ENCODE peak calls at places on chromosomes 7 and 10, in nine cellular contexts. One of them, this sample, is unnamed.

GRCh38 chr7:105849122-105849855 is 27.1 kb downstream of the ATXN7L1 start:
- DNase-seq in fibroblast of lung: no peak
- DNase-seq in fibroblast of mammary gland: peak; percentile 15
- DNase-seq in kidney epithelial cell: peak; percentile 5
- DNase-seq in tibial artery: no peak
- DNase-seq in effector memory CD4-positive, alpha-beta T cell: peak; percentile 38
- DNase-seq in HFF-Myc: no peak
- DNase-seq in glutamatergic neuron: no peak
- DNase-seq in H54: peak; percentile 40
- DNase-seq in this sample: peak; percentile 9

GRCh38 chr10:125011926-125012705 is 70.2 kb downstream of the ZRANB1 start:
- DNase-seq in H54: no peak
- DNase-seq in effector memory CD4-positive, alpha-beta T cell: no peak
- DNase-seq in kidney epithelial cell: no peak
- DNase-seq in glutamatergic neuron: no peak
- DNase-seq in tibial artery: peak; percentile 95
- DNase-seq in fibroblast of lung: no peak
- DNase-seq in HFF-Myc: no peak
- DNase-seq in fibroblast of mammary gland: no peak
- DNase-seq in this sample: no peak

GRCh38 chr10:132064082-132064755 is 1.5 kb upstream of the JAKMIP3 start:
- DNase-seq in effector memory CD4-positive, alpha-beta T cell: no peak
- DNase-seq in HFF-Myc: no peak
- DNase-seq in H54: no peak
- DNase-seq in fibroblast of mammary gland: no peak
- DNase-seq in kidney epithelial cell: no peak
- DNase-seq in tibial artery: no peak
- DNase-seq in glutamatergic neuron: no peak
- DNase-seq in fibroblast of lung: no peak
- DNase-seq in this sample: no peak

GRCh38 chr10:121240011-121240410 is 358.2 kb downstream of the FGFR2 start:
- DNase-seq in glutamatergic neuron: no peak
- DNase-seq in tibial artery: no peak
- DNase-seq in HFF-Myc: no peak
- DNase-seq in effector memory CD4-positive, alpha-beta T cell: no peak
- DNase-seq in H54: no peak
- DNase-seq in fibroblast of mammary gland: no peak
- DNase-seq in fibroblast of lung: no peak
- DNase-seq in kidney epithelial cell: no peak
- DNase-seq in this sample: no peak

GRCh38 chr7:47610506-47611044 is 28.7 kb upstream of the TNS3 start:
- DNase-seq in fibroblast of lung: peak; percentile 64
- DNase-seq in tibial artery: no peak
- DNase-seq in HFF-Myc: no peak
- DNase-seq in effector memory CD4-positive, alpha-beta T cell: no peak
- DNase-seq in kidney epithelial cell: no peak
- DNase-seq in fibroblast of mammary gland: peak; percentile 86
- DNase-seq in H54: no peak
- DNase-seq in glutamatergic neuron: no peak
- DNase-seq in this sample: peak; percentile 71

GRCh38 chr7:3164363-3164762 is 120.7 kb upstream of the CARD11 start:
- DNase-seq in glutamatergic neuron: no peak
- DNase-seq in fibroblast of lung: peak; percentile 16
- DNase-seq in effector memory CD4-positive, alpha-beta T cell: no peak
- DNase-seq in H54: no peak
- DNase-seq in HFF-Myc: no peak
- DNase-seq in fibroblast of mammary gland: no peak
- DNase-seq in tibial artery: no peak
- DNase-seq in kidney epithelial cell: no peak
- DNase-seq in this sample: no peak

GRCh38 chr7:118288098-118288497 is 63.6 kb downstream of the ANKRD7 start:
- DNase-seq in fibroblast of lung: peak; percentile 19
- DNase-seq in tibial artery: no peak
- DNase-seq in glutamatergic neuron: no peak
- DNase-seq in kidney epithelial cell: no peak
- DNase-seq in HFF-Myc: no peak
- DNase-seq in H54: no peak
- DNase-seq in fibroblast of mammary gland: no peak
- DNase-seq in effector memory CD4-positive, alpha-beta T cell: no peak
- DNase-seq in this sample: no peak

GRCh38 chr7:19327011-19327410 is 181.8 kb upstream of the FERD3L start:
- DNase-seq in H54: no peak
- DNase-seq in kidney epithelial cell: no peak
- DNase-seq in glutamatergic neuron: no peak
- DNase-seq in effector memory CD4-positive, alpha-beta T cell: no peak
- DNase-seq in tibial artery: no peak
- DNase-seq in HFF-Myc: no peak
- DNase-seq in fibroblast of mammary gland: peak; percentile 17
- DNase-seq in fibroblast of lung: peak; percentile 50
- DNase-seq in this sample: no peak

GRCh38 chr7:94675356-94675755 is 19.4 kb upstream of the SGCE start:
- DNase-seq in H54: no peak
- DNase-seq in fibroblast of mammary gland: peak; percentile 8
- DNase-seq in fibroblast of lung: no peak
- DNase-seq in kidney epithelial cell: no peak
- DNase-seq in glutamatergic neuron: no peak
- DNase-seq in HFF-Myc: no peak
- DNase-seq in tibial artery: no peak
- DNase-seq in effector memory CD4-positive, alpha-beta T cell: no peak
- DNase-seq in this sample: no peak

GRCh38 chr7:142485617-142486226 is 227.9 kb upstream of the PRSS58 start:
- DNase-seq in HFF-Myc: no peak
- DNase-seq in glutamatergic neuron: no peak
- DNase-seq in fibroblast of lung: no peak
- DNase-seq in H54: no peak
- DNase-seq in kidney epithelial cell: no peak
- DNase-seq in tibial artery: no peak
- DNase-seq in effector memory CD4-positive, alpha-beta T cell: no peak
- DNase-seq in fibroblast of mammary gland: no peak
- DNase-seq in this sample: no peak

GRCh38 chr10:44183667-44184632 is 200.9 kb downstream of the CXCL12 start:
- DNase-seq in glutamatergic neuron: no peak
- DNase-seq in fibroblast of mammary gland: peak; percentile 77
- DNase-seq in effector memory CD4-positive, alpha-beta T cell: no peak
- DNase-seq in fibroblast of lung: peak; percentile 48
- DNase-seq in tibial artery: no peak
- DNase-seq in HFF-Myc: no peak
- DNase-seq in H54: no peak
- DNase-seq in kidney epithelial cell: no peak
- DNase-seq in this sample: peak; percentile 43

GRCh38 chr10:88689366-88689765 is 16.7 kb upstream of the LIPK start:
- DNase-seq in kidney epithelial cell: no peak
- DNase-seq in tibial artery: no peak
- DNase-seq in fibroblast of mammary gland: no peak
- DNase-seq in fibroblast of lung: no peak
- DNase-seq in H54: no peak
- DNase-seq in HFF-Myc: no peak
- DNase-seq in effector memory CD4-positive, alpha-beta T cell: no peak
- DNase-seq in glutamatergic neuron: no peak
- DNase-seq in this sample: no peak

GRCh38 chr10:108439397-108439796 is 1274.9 kb upstream of the SORCS1 start:
- DNase-seq in fibroblast of mammary gland: peak; percentile 19
- DNase-seq in fibroblast of lung: peak; percentile 5
- DNase-seq in H54: no peak
- DNase-seq in HFF-Myc: no peak
- DNase-seq in effector memory CD4-positive, alpha-beta T cell: no peak
- DNase-seq in kidney epithelial cell: no peak
- DNase-seq in glutamatergic neuron: no peak
- DNase-seq in tibial artery: no peak
- DNase-seq in this sample: peak; percentile 18

GRCh38 chr7:50634378-50634777 is 69.2 kb upstream of the DDC start:
- DNase-seq in HFF-Myc: no peak
- DNase-seq in glutamatergic neuron: no peak
- DNase-seq in H54: no peak
- DNase-seq in fibroblast of lung: no peak
- DNase-seq in effector memory CD4-positive, alpha-beta T cell: no peak
- DNase-seq in kidney epithelial cell: no peak
- DNase-seq in tibial artery: no peak
- DNase-seq in fibroblast of mammary gland: no peak
- DNase-seq in this sample: no peak

GRCh38 chr7:156151082-156151481 is 338.8 kb upstream of the SHH start:
- DNase-seq in kidney epithelial cell: no peak
- DNase-seq in fibroblast of lung: no peak
- DNase-seq in HFF-Myc: no peak
- DNase-seq in fibroblast of mammary gland: no peak
- DNase-seq in H54: no peak
- DNase-seq in tibial artery: no peak
- DNase-seq in glutamatergic neuron: no peak
- DNase-seq in effector memory CD4-positive, alpha-beta T cell: no peak
- DNase-seq in this sample: no peak

GRCh38 chr10:77214799-77215198 is 422.8 kb downstream of the KCNMA1 start:
- DNase-seq in glutamatergic neuron: no peak
- DNase-seq in HFF-Myc: no peak
- DNase-seq in tibial artery: no peak
- DNase-seq in fibroblast of lung: no peak
- DNase-seq in effector memory CD4-positive, alpha-beta T cell: no peak
- DNase-seq in kidney epithelial cell: no peak
- DNase-seq in fibroblast of mammary gland: no peak
- DNase-seq in H54: no peak
- DNase-seq in this sample: no peak

GRCh38 chr7:139776486-139777303 is 1.1 kb downstream of the HIPK2 start:
- DNase-seq in kidney epithelial cell: no peak
- DNase-seq in HFF-Myc: no peak
- DNase-seq in H54: peak; percentile 46
- DNase-seq in glutamatergic neuron: no peak
- DNase-seq in tibial artery: no peak
- DNase-seq in effector memory CD4-positive, alpha-beta T cell: peak; percentile 5
- DNase-seq in fibroblast of lung: peak; percentile 65
- DNase-seq in fibroblast of mammary gland: peak; percentile 40
- DNase-seq in this sample: peak; percentile 27

GRCh38 chr7:115637123-115637522 is 393.4 kb downstream of the TFEC start:
- DNase-seq in fibroblast of mammary gland: no peak
- DNase-seq in HFF-Myc: no peak
- DNase-seq in kidney epithelial cell: no peak
- DNase-seq in fibroblast of lung: no peak
- DNase-seq in effector memory CD4-positive, alpha-beta T cell: no peak
- DNase-seq in H54: no peak
- DNase-seq in tibial artery: no peak
- DNase-seq in glutamatergic neuron: no peak
- DNase-seq in this sample: no peak

GRCh38 chr10:50294582-50294981 is 43.3 kb upstream of the ASAH2 start:
- DNase-seq in kidney epithelial cell: no peak
- DNase-seq in fibroblast of mammary gland: no peak
- DNase-seq in glutamatergic neuron: no peak
- DNase-seq in H54: no peak
- DNase-seq in fibroblast of lung: no peak
- DNase-seq in tibial artery: no peak
- DNase-seq in effector memory CD4-positive, alpha-beta T cell: no peak
- DNase-seq in HFF-Myc: no peak
- DNase-seq in this sample: no peak

GRCh38 chr10:1309969-1310789 is 254.0 kb downstream of the WDR37 start:
- DNase-seq in glutamatergic neuron: no peak
- DNase-seq in effector memory CD4-positive, alpha-beta T cell: no peak
- DNase-seq in H54: no peak
- DNase-seq in fibroblast of mammary gland: no peak
- DNase-seq in HFF-Myc: no peak
- DNase-seq in kidney epithelial cell: no peak
- DNase-seq in tibial artery: no peak
- DNase-seq in fibroblast of lung: peak; percentile 6
- DNase-seq in this sample: no peak

GRCh38 chr7:11120068-11120664 is 146.5 kb downstream of the PHF14 start:
- DNase-seq in H54: no peak
- DNase-seq in kidney epithelial cell: no peak
- DNase-seq in fibroblast of mammary gland: no peak
- DNase-seq in fibroblast of lung: no peak
- DNase-seq in glutamatergic neuron: no peak
- DNase-seq in effector memory CD4-positive, alpha-beta T cell: no peak
- DNase-seq in HFF-Myc: no peak
- DNase-seq in tibial artery: no peak
- DNase-seq in this sample: no peak

GRCh38 chr7:31744294-31744874 is 57.4 kb downstream of the PPP1R17 start:
- DNase-seq in glutamatergic neuron: peak; percentile 72
- DNase-seq in fibroblast of lung: peak; percentile 60
- DNase-seq in fibroblast of mammary gland: peak; percentile 75
- DNase-seq in HFF-Myc: peak; percentile 38
- DNase-seq in H54: peak; percentile 59
- DNase-seq in tibial artery: peak; percentile 72
- DNase-seq in effector memory CD4-positive, alpha-beta T cell: no peak
- DNase-seq in kidney epithelial cell: peak; percentile 28
- DNase-seq in this sample: peak; percentile 56

GRCh38 chr7:69890081-69890369 is 291.8 kb downstream of the AUTS2 start:
- DNase-seq in tibial artery: no peak
- DNase-seq in HFF-Myc: no peak
- DNase-seq in H54: no peak
- DNase-seq in kidney epithelial cell: no peak
- DNase-seq in fibroblast of lung: no peak
- DNase-seq in fibroblast of mammary gland: no peak
- DNase-seq in glutamatergic neuron: no peak
- DNase-seq in effector memory CD4-positive, alpha-beta T cell: no peak
- DNase-seq in this sample: no peak

GRCh38 chr10:126905776-126906703 is 812 bp downstream of the DOCK1 start:
- DNase-seq in H54: peak; percentile 25
- DNase-seq in tibial artery: no peak
- DNase-seq in fibroblast of lung: peak; percentile 49
- DNase-seq in kidney epithelial cell: no peak
- DNase-seq in HFF-Myc: no peak
- DNase-seq in glutamatergic neuron: peak; percentile 55
- DNase-seq in effector memory CD4-positive, alpha-beta T cell: no peak
- DNase-seq in fibroblast of mammary gland: no peak
- DNase-seq in this sample: peak; percentile 20

GRCh38 chr10:111677747-111678146 is 505.8 kb downstream of the GPAM start:
- DNase-seq in fibroblast of lung: peak; percentile 2
- DNase-seq in tibial artery: no peak
- DNase-seq in fibroblast of mammary gland: peak; percentile 78
- DNase-seq in H54: no peak
- DNase-seq in HFF-Myc: no peak
- DNase-seq in glutamatergic neuron: no peak
- DNase-seq in effector memory CD4-positive, alpha-beta T cell: no peak
- DNase-seq in kidney epithelial cell: no peak
- DNase-seq in this sample: no peak

GRCh38 chr10:35218339-35218955 is 91.8 kb downstream of the CREM start:
- DNase-seq in kidney epithelial cell: no peak
- DNase-seq in tibial artery: peak; percentile 87
- DNase-seq in fibroblast of lung: peak; percentile 83
- DNase-seq in fibroblast of mammary gland: peak; percentile 92
- DNase-seq in HFF-Myc: peak; percentile 81
- DNase-seq in effector memory CD4-positive, alpha-beta T cell: peak; percentile 63
- DNase-seq in glutamatergic neuron: peak; percentile 82
- DNase-seq in H54: peak; percentile 46
- DNase-seq in this sample: peak; percentile 83

GRCh38 chr10:35329520-35329919 is 6.8 kb upstream of the CCNY start:
- DNase-seq in fibroblast of lung: no peak
- DNase-seq in H54: no peak
- DNase-seq in tibial artery: no peak
- DNase-seq in glutamatergic neuron: no peak
- DNase-seq in HFF-Myc: no peak
- DNase-seq in effector memory CD4-positive, alpha-beta T cell: no peak
- DNase-seq in fibroblast of mammary gland: no peak
- DNase-seq in kidney epithelial cell: no peak
- DNase-seq in this sample: no peak

This sample was measured in HCEC 1CT.